ENCODE peak calls at places on chromosomes 13 and 19, in four cellular contexts. P is activated CD8-positive, alpha-beta T cell treated with anti-CD3 and anti-CD28 coated beads for 36 hours; C is OCI-LY7; J is LHCN-M2. O is an unnamed sample.

GRCh38 chr19:58558066-58558622 is at the start of gene UBE2M:
- DNase-seq in P (peak; percentile 78), C (peak; percentile 57), J (peak; percentile 17), O (no peak)

GRCh38 chr13:22024381-22024994 is 353.6 kb downstream of the FGF9 start:
- DNase-seq in P (no peak), C (no peak), J (no peak), O (no peak)

GRCh38 chr13:40401911-40402776 is 264.3 kb downstream of the FOXO1 start:
- DNase-seq in P (peak; percentile 84), C (peak; percentile 67), J (peak; percentile 98), O (no peak)

GRCh38 chr13:28337196-28338045 is 157.5 kb downstream of the FLT1 start:
- DNase-seq in P (no peak), C (no peak), J (peak; percentile 73), O (no peak)

GRCh38 chr13:53068841-53069520 is 40.4 kb downstream of the OLFM4 start:
- DNase-seq in P (no peak), C (no peak), J (no peak), O (no peak)

GRCh38 chr19:39212377-39212742 is 8.3 kb upstream of the SYCN start:
- DNase-seq in P (peak; percentile 85), C (peak; percentile 62), J (peak; percentile 13), O (no peak)

GRCh38 chr13:31875134-31875533 is 135.8 kb downstream of the RXFP2 start:
- DNase-seq in P (no peak), C (no peak), J (no peak), O (no peak)

GRCh38 chr13:79196366-79196765 is 209.7 kb downstream of the RBM26 start:
- DNase-seq in P (no peak), C (no peak), J (no peak), O (no peak)

GRCh38 chr19:6694147-6694815 is 24.3 kb upstream of the TNFSF14 start:
- DNase-seq in P (peak; percentile 52), C (peak; percentile 77), J (no peak), O (no peak)

GRCh38 chr13:28316129-28316528 is 177.8 kb downstream of the PAN3 start:
- DNase-seq in P (no peak), C (no peak), J (no peak), O (no peak)

GRCh38 chr19:48533770-48534169 is 18.2 kb upstream of the SULT2B1 start:
- DNase-seq in P (no peak), C (no peak), J (no peak), O (no peak)

GRCh38 chr13:41588899-41589298 is 131.5 kb downstream of the RGCC start:
- DNase-seq in P (peak; percentile 46), C (no peak), J (peak; percentile 98), O (no peak)

GRCh38 chr19:51250786-51251452 is at the start of gene SIGLECL1:
- DNase-seq in P (no peak), C (no peak), J (no peak), O (no peak)

GRCh38 chr13:114049026-114049425 is 75.2 kb upstream of the C13orf46 start:
- DNase-seq in P (peak; percentile 82), C (peak; percentile 48), J (no peak), O (no peak)

O was measured in NCI-H2227 treated with DMSO at 0.1 percent for 48 hours.